ENCODE peak calls at places on chromosome 10, in four cellular contexts. S, G, X and N are unnamed samples.

GRCh38 chr10:77702166-77702565 is 64.6 kb upstream of the KCNMA1 start:
- DNase-seq in S (no peak), G (peak; percentile 67), X (no peak), N (peak; percentile 30)

GRCh38 chr10:73529089-73529832 is 33.4 kb upstream of the PPP3CB start:
- DNase-seq in S (peak; percentile 20), G (peak; percentile 47), X (peak; percentile 74), N (peak; percentile 14)

GRCh38 chr10:68345621-68346020 is 12.9 kb upstream of the PBLD start:
- DNase-seq in S (no peak), G (no peak), X (no peak), N (no peak)

GRCh38 chr10:60203993-60204618 is 185.6 kb downstream of the ANK3 start:
- DNase-seq in S (no peak), G (no peak), X (peak; percentile 7), N (no peak)

GRCh38 chr10:109783286-109783685 is 140.0 kb downstream of the XPNPEP1 start:
- DNase-seq in S (no peak), G (no peak), X (no peak), N (no peak)

GRCh38 chr10:10294801-10295515 is 722.7 kb upstream of the CELF2 start:
- DNase-seq in S (no peak), G (no peak), X (peak; percentile 12), N (no peak)

GRCh38 chr10:74542077-74542476 is 284.3 kb upstream of the KAT6B start:
- DNase-seq in S (no peak), G (peak; percentile 73), X (no peak), N (peak; percentile 69)

GRCh38 chr10:9010093-9010492 is 955.6 kb downstream of the GATA3 start:
- DNase-seq in S (peak; percentile 1), G (no peak), X (no peak), N (no peak)

GRCh38 chr10:5544216-5544805 is 19.6 kb downstream of the CALML3 start:
- DNase-seq in S (no peak), G (no peak), X (no peak), N (no peak)

GRCh38 chr10:43136995-43137700 is 1.1 kb upstream of the CSGALNACT2 start:
- DNase-seq in S (no peak), G (no peak), X (no peak), N (no peak)

GRCh38 chr10:108184129-108184528 is 1019.6 kb upstream of the SORCS1 start:
- DNase-seq in S (no peak), G (no peak), X (no peak), N (no peak)

GRCh38 chr10:24822557-24822956 is 98.9 kb upstream of the ARHGAP21 start:
- DNase-seq in S (no peak), G (no peak), X (no peak), N (no peak)

GRCh38 chr10:37710831-37711616 is 146.4 kb downstream of the ZNF248 start:
- DNase-seq in S (no peak), G (no peak), X (no peak), N (no peak)